ENCODE peak calls at places on chromosome 17, in seven cellular contexts. One of them, this sample, is unnamed.

GRCh38 chr17:45171338-45172231 is 9.9 kb downstream of the HEXIM2 start:
- DNase-seq in T1000: no peak
- DNase-seq in mesendoderm: peak
- DNase-seq in activated naive CD4-positive, alpha-beta T cell: no peak
- DNase-seq in ACHN: peak
- DNase-seq in naive B cell: no peak
- DNase-seq in neuronal stem cell: no peak
- DNase-seq in this sample: peak

GRCh38 chr17:13134106-13134505 is 116.3 kb upstream of the ELAC2 start:
- DNase-seq in T1000: no peak
- DNase-seq in mesendoderm: no peak
- DNase-seq in activated naive CD4-positive, alpha-beta T cell: no peak
- DNase-seq in ACHN: no peak
- DNase-seq in naive B cell: no peak
- DNase-seq in neuronal stem cell: no peak
- DNase-seq in this sample: no peak

GRCh38 chr17:40323731-40324650 is 15.0 kb downstream of the RARA start:
- DNase-seq in T1000: no peak
- DNase-seq in mesendoderm: no peak
- DNase-seq in activated naive CD4-positive, alpha-beta T cell: no peak
- DNase-seq in ACHN: peak
- DNase-seq in naive B cell: peak
- DNase-seq in neuronal stem cell: no peak
- DNase-seq in this sample: no peak

GRCh38 chr17:80512233-80512632 is 32.4 kb upstream of the RPTOR start:
- DNase-seq in T1000: peak
- DNase-seq in mesendoderm: no peak
- DNase-seq in activated naive CD4-positive, alpha-beta T cell: no peak
- DNase-seq in ACHN: peak
- DNase-seq in naive B cell: no peak
- DNase-seq in neuronal stem cell: no peak
- DNase-seq in this sample: no peak

GRCh38 chr17:36939944-36940312 is 2.7 kb downstream of the LHX1 start:
- DNase-seq in T1000: no peak
- DNase-seq in mesendoderm: no peak
- DNase-seq in activated naive CD4-positive, alpha-beta T cell: no peak
- DNase-seq in ACHN: no peak
- DNase-seq in naive B cell: no peak
- DNase-seq in neuronal stem cell: no peak
- DNase-seq in this sample: no peak

GRCh38 chr17:48357727-48358126 is 72.3 kb downstream of the SKAP1 start:
- DNase-seq in T1000: no peak
- DNase-seq in mesendoderm: no peak
- DNase-seq in activated naive CD4-positive, alpha-beta T cell: no peak
- DNase-seq in ACHN: no peak
- DNase-seq in naive B cell: no peak
- DNase-seq in neuronal stem cell: no peak
- DNase-seq in this sample: no peak

GRCh38 chr17:81511800-81512559 is 619 bp downstream of the ACTG1 start:
- DNase-seq in T1000: no peak
- DNase-seq in mesendoderm: no peak
- DNase-seq in activated naive CD4-positive, alpha-beta T cell: no peak
- DNase-seq in ACHN: peak
- DNase-seq in naive B cell: peak
- DNase-seq in neuronal stem cell: no peak
- DNase-seq in this sample: no peak

GRCh38 chr17:56230660-56231059 is 77.4 kb downstream of the ANKFN1 start:
- DNase-seq in T1000: no peak
- DNase-seq in mesendoderm: no peak
- DNase-seq in activated naive CD4-positive, alpha-beta T cell: no peak
- DNase-seq in ACHN: no peak
- DNase-seq in naive B cell: no peak
- DNase-seq in neuronal stem cell: no peak
- DNase-seq in this sample: no peak

GRCh38 chr17:74451557-74451956 is 14.9 kb upstream of the CD300A start:
- DNase-seq in T1000: no peak
- DNase-seq in mesendoderm: no peak
- DNase-seq in activated naive CD4-positive, alpha-beta T cell: no peak
- DNase-seq in ACHN: no peak
- DNase-seq in naive B cell: no peak
- DNase-seq in neuronal stem cell: no peak
- DNase-seq in this sample: no peak

GRCh38 chr17:5921919-5922318 is 148.3 kb upstream of the WSCD1 start:
- DNase-seq in T1000: no peak
- DNase-seq in mesendoderm: peak
- DNase-seq in activated naive CD4-positive, alpha-beta T cell: no peak
- DNase-seq in ACHN: peak
- DNase-seq in naive B cell: no peak
- DNase-seq in neuronal stem cell: no peak
- DNase-seq in this sample: no peak

GRCh38 chr17:3794890-3795757 is 5.9 kb downstream of the ITGAE start:
- DNase-seq in T1000: peak
- DNase-seq in mesendoderm: no peak
- DNase-seq in activated naive CD4-positive, alpha-beta T cell: no peak
- DNase-seq in ACHN: no peak
- DNase-seq in naive B cell: no peak
- DNase-seq in neuronal stem cell: no peak
- DNase-seq in this sample: no peak

GRCh38 chr17:81291662-81292061 is 3.4 kb downstream of the SLC38A10 start:
- DNase-seq in T1000: peak
- DNase-seq in mesendoderm: peak
- DNase-seq in activated naive CD4-positive, alpha-beta T cell: peak
- DNase-seq in ACHN: peak
- DNase-seq in naive B cell: peak
- DNase-seq in neuronal stem cell: no peak
- DNase-seq in this sample: peak

GRCh38 chr17:41579484-41580243 is 7.0 kb downstream of the KRT14 start:
- DNase-seq in T1000: no peak
- DNase-seq in mesendoderm: peak
- DNase-seq in activated naive CD4-positive, alpha-beta T cell: no peak
- DNase-seq in ACHN: peak
- DNase-seq in naive B cell: no peak
- DNase-seq in neuronal stem cell: peak
- DNase-seq in this sample: peak

GRCh38 chr17:67582632-67583230 is 135.0 kb upstream of the NOL11 start:
- DNase-seq in T1000: no peak
- DNase-seq in mesendoderm: no peak
- DNase-seq in activated naive CD4-positive, alpha-beta T cell: no peak
- DNase-seq in ACHN: no peak
- DNase-seq in naive B cell: no peak
- DNase-seq in neuronal stem cell: no peak
- DNase-seq in this sample: peak

GRCh38 chr17:77640916-77641605 is 317.4 kb upstream of the TNRC6C start:
- DNase-seq in T1000: no peak
- DNase-seq in mesendoderm: no peak
- DNase-seq in activated naive CD4-positive, alpha-beta T cell: no peak
- DNase-seq in ACHN: no peak
- DNase-seq in naive B cell: no peak
- DNase-seq in neuronal stem cell: no peak
- DNase-seq in this sample: no peak

GRCh38 chr17:83173180-83173996 is 94.0 kb downstream of the METRNL start:
- DNase-seq in T1000: no peak
- DNase-seq in mesendoderm: no peak
- DNase-seq in activated naive CD4-positive, alpha-beta T cell: no peak
- DNase-seq in ACHN: no peak
- DNase-seq in naive B cell: no peak
- DNase-seq in neuronal stem cell: no peak
- DNase-seq in this sample: no peak

GRCh38 chr17:80981062-80981902 is 10.4 kb upstream of the CHMP6 start:
- DNase-seq in T1000: no peak
- DNase-seq in mesendoderm: peak
- DNase-seq in activated naive CD4-positive, alpha-beta T cell: no peak
- DNase-seq in ACHN: peak
- DNase-seq in naive B cell: peak
- DNase-seq in neuronal stem cell: peak
- DNase-seq in this sample: no peak

GRCh38 chr17:63942309-63942985 is 10.3 kb upstream of the CD79B start:
- DNase-seq in T1000: no peak
- DNase-seq in mesendoderm: no peak
- DNase-seq in activated naive CD4-positive, alpha-beta T cell: no peak
- DNase-seq in ACHN: no peak
- DNase-seq in naive B cell: no peak
- DNase-seq in neuronal stem cell: no peak
- DNase-seq in this sample: no peak

GRCh38 chr17:81132770-81133723 is 32.3 kb upstream of the PVALEF start:
- DNase-seq in T1000: no peak
- DNase-seq in mesendoderm: no peak
- DNase-seq in activated naive CD4-positive, alpha-beta T cell: no peak
- DNase-seq in ACHN: no peak
- DNase-seq in naive B cell: no peak
- DNase-seq in neuronal stem cell: no peak
- DNase-seq in this sample: no peak

GRCh38 chr17:77316191-77316641 is 175.4 kb downstream of the SEC14L1 start:
- DNase-seq in T1000: peak
- DNase-seq in mesendoderm: peak
- DNase-seq in activated naive CD4-positive, alpha-beta T cell: no peak
- DNase-seq in ACHN: peak
- DNase-seq in naive B cell: no peak
- DNase-seq in neuronal stem cell: no peak
- DNase-seq in this sample: no peak

GRCh38 chr17:50621562-50621961 is 13.1 kb upstream of the ABCC3 start:
- DNase-seq in T1000: no peak
- DNase-seq in mesendoderm: no peak
- DNase-seq in activated naive CD4-positive, alpha-beta T cell: no peak
- DNase-seq in ACHN: no peak
- DNase-seq in naive B cell: no peak
- DNase-seq in neuronal stem cell: no peak
- DNase-seq in this sample: no peak

GRCh38 chr17:7856081-7856791 is 1.1 kb downstream of the NAA38 start:
- DNase-seq in T1000: peak
- DNase-seq in mesendoderm: no peak
- DNase-seq in activated naive CD4-positive, alpha-beta T cell: no peak
- DNase-seq in ACHN: no peak
- DNase-seq in naive B cell: peak
- DNase-seq in neuronal stem cell: peak
- DNase-seq in this sample: no peak

GRCh38 chr17:40496170-40496569 is 5.3 kb downstream of the TNS4 start:
- DNase-seq in T1000: no peak
- DNase-seq in mesendoderm: no peak
- DNase-seq in activated naive CD4-positive, alpha-beta T cell: no peak
- DNase-seq in ACHN: no peak
- DNase-seq in naive B cell: no peak
- DNase-seq in neuronal stem cell: no peak
- DNase-seq in this sample: no peak

GRCh38 chr17:82218349-82219075 is 5.9 kb upstream of the CCDC57 start:
- DNase-seq in T1000: no peak
- DNase-seq in mesendoderm: no peak
- DNase-seq in activated naive CD4-positive, alpha-beta T cell: no peak
- DNase-seq in ACHN: no peak
- DNase-seq in naive B cell: no peak
- DNase-seq in neuronal stem cell: no peak
- DNase-seq in this sample: no peak

GRCh38 chr17:36070427-36070826 is 6.4 kb downstream of the CCL18 start:
- DNase-seq in T1000: no peak
- DNase-seq in mesendoderm: no peak
- DNase-seq in activated naive CD4-positive, alpha-beta T cell: no peak
- DNase-seq in ACHN: no peak
- DNase-seq in naive B cell: no peak
- DNase-seq in neuronal stem cell: no peak
- DNase-seq in this sample: no peak

GRCh38 chr17:17781591-17782424 is 55.0 kb downstream of the SREBF1 start:
- DNase-seq in T1000: no peak
- DNase-seq in mesendoderm: peak
- DNase-seq in activated naive CD4-positive, alpha-beta T cell: no peak
- DNase-seq in ACHN: peak
- DNase-seq in naive B cell: no peak
- DNase-seq in neuronal stem cell: peak
- DNase-seq in this sample: peak

GRCh38 chr17:43126911-43127290 is 1.7 kb upstream of the BRCA1 start:
- DNase-seq in T1000: no peak
- DNase-seq in mesendoderm: no peak
- DNase-seq in activated naive CD4-positive, alpha-beta T cell: no peak
- DNase-seq in ACHN: no peak
- DNase-seq in naive B cell: no peak
- DNase-seq in neuronal stem cell: no peak
- DNase-seq in this sample: no peak

GRCh38 chr17:18947866-18948265 is 4.1 kb upstream of the SLC5A10 start:
- DNase-seq in T1000: no peak
- DNase-seq in mesendoderm: no peak
- DNase-seq in activated naive CD4-positive, alpha-beta T cell: no peak
- DNase-seq in ACHN: no peak
- DNase-seq in naive B cell: no peak
- DNase-seq in neuronal stem cell: no peak
- DNase-seq in this sample: no peak

GRCh38 chr17:12973496-12974318 is 44.1 kb downstream of the ELAC2 start:
- DNase-seq in T1000: no peak
- DNase-seq in mesendoderm: peak
- DNase-seq in activated naive CD4-positive, alpha-beta T cell: no peak
- DNase-seq in ACHN: no peak
- DNase-seq in naive B cell: no peak
- DNase-seq in neuronal stem cell: no peak
- DNase-seq in this sample: no peak

GRCh38 chr17:50480142-50480764 is 1.6 kb downstream of the RSAD1 start:
- DNase-seq in T1000: no peak
- DNase-seq in mesendoderm: no peak
- DNase-seq in activated naive CD4-positive, alpha-beta T cell: no peak
- DNase-seq in ACHN: no peak
- DNase-seq in naive B cell: no peak
- DNase-seq in neuronal stem cell: no peak
- DNase-seq in this sample: no peak

GRCh38 chr17:19752216-19753048 is 4.3 kb upstream of the ALDH3A1 start:
- DNase-seq in T1000: no peak
- DNase-seq in mesendoderm: no peak
- DNase-seq in activated naive CD4-positive, alpha-beta T cell: no peak
- DNase-seq in ACHN: no peak
- DNase-seq in naive B cell: no peak
- DNase-seq in neuronal stem cell: no peak
- DNase-seq in this sample: no peak

GRCh38 chr17:39352986-39353385 is 48.4 kb downstream of the FBXL20 start:
- DNase-seq in T1000: no peak
- DNase-seq in mesendoderm: no peak
- DNase-seq in activated naive CD4-positive, alpha-beta T cell: no peak
- DNase-seq in ACHN: no peak
- DNase-seq in naive B cell: no peak
- DNase-seq in neuronal stem cell: no peak
- DNase-seq in this sample: no peak

GRCh38 chr17:7043544-7044268 is at the start of gene SLC16A11:
- DNase-seq in T1000: no peak
- DNase-seq in mesendoderm: no peak
- DNase-seq in activated naive CD4-positive, alpha-beta T cell: no peak
- DNase-seq in ACHN: peak
- DNase-seq in naive B cell: peak
- DNase-seq in neuronal stem cell: no peak
- DNase-seq in this sample: peak